ENCODE peak calls at places on chromosomes 2 and 18, in eight cellular contexts. One of them, this sample, is unnamed.

GRCh38 chr2:205563646-205564045 is 118.7 kb upstream of the NRP2 start:
- DNase-seq in COR-L47: no peak
- DNase-seq in T follicular helper cell: no peak
- DNase-seq in fibroblast of mammary gland: no peak
- DNase-seq in posterior vena cava: no peak
- DNase-seq in EL: no peak
- DNase-seq in Right ventricle myocardium inferior: peak; percentile 70
- DNase-seq in HuH-7.5: no peak
- DNase-seq in this sample: no peak

GRCh38 chr18:25737710-25738251 is 352.6 kb downstream of the SS18 start:
- DNase-seq in Right ventricle myocardium inferior: no peak
- DNase-seq in T follicular helper cell: no peak
- DNase-seq in HuH-7.5: no peak
- DNase-seq in EL: peak; percentile 97
- DNase-seq in posterior vena cava: no peak
- DNase-seq in fibroblast of mammary gland: peak; percentile 95
- DNase-seq in COR-L47: no peak
- DNase-seq in this sample: no peak

GRCh38 chr2:240532032-240532775 is 25.6 kb downstream of the ANKMY1 start:
- DNase-seq in HuH-7.5: no peak
- DNase-seq in EL: no peak
- DNase-seq in posterior vena cava: no peak
- DNase-seq in fibroblast of mammary gland: no peak
- DNase-seq in T follicular helper cell: no peak
- DNase-seq in Right ventricle myocardium inferior: no peak
- DNase-seq in COR-L47: no peak
- DNase-seq in this sample: no peak

GRCh38 chr2:143901185-143901842 is 618.6 kb downstream of the ZEB2 start:
- DNase-seq in posterior vena cava: no peak
- DNase-seq in HuH-7.5: no peak
- DNase-seq in T follicular helper cell: no peak
- DNase-seq in EL: peak; percentile 88
- DNase-seq in Right ventricle myocardium inferior: no peak
- DNase-seq in COR-L47: no peak
- DNase-seq in fibroblast of mammary gland: peak; percentile 89
- DNase-seq in this sample: no peak

GRCh38 chr2:32864761-32865160 is 82.0 kb upstream of the LTBP1 start:
- DNase-seq in EL: peak; percentile 85
- DNase-seq in posterior vena cava: no peak
- DNase-seq in HuH-7.5: no peak
- DNase-seq in T follicular helper cell: no peak
- DNase-seq in COR-L47: no peak
- DNase-seq in Right ventricle myocardium inferior: no peak
- DNase-seq in fibroblast of mammary gland: peak; percentile 46
- DNase-seq in this sample: no peak

GRCh38 chr2:127906206-127906926 is 20.6 kb upstream of the AMMECR1L start:
- DNase-seq in EL: no peak
- DNase-seq in T follicular helper cell: no peak
- DNase-seq in COR-L47: peak; percentile 35
- DNase-seq in posterior vena cava: peak; percentile 64
- DNase-seq in fibroblast of mammary gland: no peak
- DNase-seq in Right ventricle myocardium inferior: no peak
- DNase-seq in HuH-7.5: no peak
- DNase-seq in this sample: no peak

GRCh38 chr2:121478996-121479735 is 51.5 kb upstream of the RNU4ATAC start:
- DNase-seq in fibroblast of mammary gland: no peak
- DNase-seq in EL: no peak
- DNase-seq in posterior vena cava: no peak
- DNase-seq in T follicular helper cell: no peak
- DNase-seq in Right ventricle myocardium inferior: no peak
- DNase-seq in COR-L47: no peak
- DNase-seq in HuH-7.5: no peak
- DNase-seq in this sample: no peak

GRCh38 chr2:237541242-237541641 is 25.1 kb upstream of the PRLH start:
- DNase-seq in EL: no peak
- DNase-seq in posterior vena cava: no peak
- DNase-seq in Right ventricle myocardium inferior: no peak
- DNase-seq in HuH-7.5: peak; percentile 46
- DNase-seq in fibroblast of mammary gland: no peak
- DNase-seq in COR-L47: no peak
- DNase-seq in T follicular helper cell: no peak
- DNase-seq in this sample: no peak

GRCh38 chr2:241858206-241859016 is at the start of gene PDCD1:
- DNase-seq in EL: no peak
- DNase-seq in T follicular helper cell: no peak
- DNase-seq in fibroblast of mammary gland: no peak
- DNase-seq in posterior vena cava: peak; percentile 78
- DNase-seq in HuH-7.5: no peak
- DNase-seq in COR-L47: no peak
- DNase-seq in Right ventricle myocardium inferior: peak; percentile 63
- DNase-seq in this sample: no peak

GRCh38 chr2:149799296-149799695 is 211.7 kb upstream of the MMADHC start:
- DNase-seq in Right ventricle myocardium inferior: no peak
- DNase-seq in T follicular helper cell: no peak
- DNase-seq in EL: peak; percentile 22
- DNase-seq in fibroblast of mammary gland: peak; percentile 58
- DNase-seq in HuH-7.5: no peak
- DNase-seq in posterior vena cava: no peak
- DNase-seq in COR-L47: peak; percentile 42
- DNase-seq in this sample: no peak

GRCh38 chr2:241575624-241576292 is 17.2 kb downstream of the BOK start:
- DNase-seq in fibroblast of mammary gland: no peak
- DNase-seq in Right ventricle myocardium inferior: no peak
- DNase-seq in posterior vena cava: peak; percentile 16
- DNase-seq in T follicular helper cell: no peak
- DNase-seq in HuH-7.5: no peak
- DNase-seq in COR-L47: no peak
- DNase-seq in EL: no peak
- DNase-seq in this sample: no peak